ENCODE peak calls at places on chromosomes 12 and 14, in eight cellular contexts. C is heart right ventricle, B is SK-N-SH, E is testis, F is mesendoderm, D is suprapubic skin, M is SJSA1, R is hepatocyte. S is an unnamed sample.
A peak's percentile ranks its signal among the peaks of the same experiment; 100 is the strongest.

GRCh38 chr14:104399432-104400155 is 180.0 kb upstream of the C14orf180 start:
- DNase-seq in C (no peak), B (peak; percentile 84), E (no peak), F (peak; percentile 65), D (no peak), M (no peak), R (no peak), S (peak; percentile 1)

GRCh38 chr12:3456809-3457208 is 34.2 kb upstream of the PRMT8 start:
- DNase-seq in C (no peak), B (peak; percentile 30), E (no peak), F (peak; percentile 84), D (no peak), M (no peak), R (no peak), S (no peak)

GRCh38 chr12:28955491-28955890 is 193.6 kb upstream of the FAR2 start:
- DNase-seq in C (no peak), B (no peak), E (no peak), F (no peak), D (no peak), M (no peak), R (no peak), S (no peak)

GRCh38 chr12:105761075-105761474 is 377.7 kb downstream of the NUAK1 start:
- DNase-seq in C (no peak), B (no peak), E (no peak), F (no peak), D (no peak), M (no peak), R (no peak), S (peak; percentile 31)

GRCh38 chr14:99803803-99804202 is 10.6 kb downstream of the EML1 start:
- DNase-seq in C (no peak), B (no peak), E (no peak), F (no peak), D (peak; percentile 40), M (no peak), R (no peak), S (no peak)

GRCh38 chr12:27343255-27344000 is 10.8 kb downstream of the BMAL2 start:
- DNase-seq in C (no peak), B (no peak), E (no peak), F (peak; percentile 80), D (no peak), M (peak; percentile 60), R (peak; percentile 19), S (peak; percentile 9)

GRCh38 chr12:78795934-78796445 is 68.6 kb upstream of the SYT1 start:
- DNase-seq in C (no peak), B (no peak), E (no peak), F (no peak), D (no peak), M (no peak), R (no peak), S (no peak)

GRCh38 chr12:122687091-122687490 is 16.1 kb downstream of the HCAR2 start:
- DNase-seq in C (no peak), B (no peak), E (no peak), F (no peak), D (no peak), M (no peak), R (peak; percentile 74), S (peak; percentile 60)

GRCh38 chr14:25308244-25308643 is 258.3 kb upstream of the STXBP6 start:
- DNase-seq in C (no peak), B (no peak), E (peak; percentile 21), F (peak; percentile 85), D (no peak), M (no peak), R (no peak), S (peak; percentile 30)

GRCh38 chr12:102833687-102834435 is 83.2 kb downstream of the PAH start:
- DNase-seq in C (no peak), B (no peak), E (peak; percentile 32), F (peak; percentile 70), D (no peak), M (no peak), R (peak; percentile 52), S (peak; percentile 17)

GRCh38 chr12:116092162-116092561 is 185.3 kb downstream of the MED13L start:
- DNase-seq in C (no peak), B (no peak), E (no peak), F (no peak), D (no peak), M (no peak), R (no peak), S (no peak)

GRCh38 chr12:46292754-46293402 is 24.0 kb upstream of the SLC38A1 start:
- DNase-seq in C (no peak), B (no peak), E (no peak), F (no peak), D (no peak), M (no peak), R (no peak), S (no peak)

GRCh38 chr12:128797119-128798118 is 26.3 kb downstream of the SLC15A4 start:
- DNase-seq in C (no peak), B (no peak), E (peak; percentile 88), F (peak; percentile 74), D (no peak), M (peak; percentile 89), R (no peak), S (no peak)

GRCh38 chr14:72679591-72680151 is 214.2 kb downstream of the DPF3 start:
- DNase-seq in C (no peak), B (peak; percentile 58), E (no peak), F (peak; percentile 26), D (no peak), M (no peak), R (no peak), S (peak; percentile 15)

GRCh38 chr12:131096681-131097181 is 143.0 kb downstream of the ADGRD1 start:
- DNase-seq in C (no peak), B (no peak), E (no peak), F (no peak), D (peak; percentile 54), M (no peak), R (no peak), S (no peak)

GRCh38 chr12:32944195-32944594 is 47.6 kb upstream of the PKP2 start:
- DNase-seq in C (no peak), B (no peak), E (no peak), F (no peak), D (no peak), M (no peak), R (no peak), S (no peak)

GRCh38 chr14:88866305-88866704 is 41.9 kb downstream of the TTC8 start:
- DNase-seq in C (no peak), B (no peak), E (no peak), F (peak; percentile 46), D (no peak), M (no peak), R (no peak), S (no peak)

GRCh38 chr12:26126340-26127284 is 1.8 kb upstream of the BHLHE41 start:
- DNase-seq in C (peak; percentile 87), B (peak; percentile 90), E (peak; percentile 93), F (peak; percentile 84), D (peak; percentile 89), M (peak; percentile 90), R (peak; percentile 92), S (peak; percentile 82)

GRCh38 chr14:101444116-101444515 is 117.2 kb upstream of the DIO3 start:
- DNase-seq in C (no peak), B (no peak), E (no peak), F (no peak), D (no peak), M (no peak), R (no peak), S (no peak)

GRCh38 chr12:66548338-66549049 is 130.4 kb downstream of the GRIP1 start:
- DNase-seq in C (no peak), B (no peak), E (no peak), F (peak; percentile 40), D (no peak), M (no peak), R (no peak), S (no peak)

GRCh38 chr12:81757731-81758325 is 1.3 kb downstream of the PPFIA2 start:
- DNase-seq in C (no peak), B (peak; percentile 3), E (no peak), F (no peak), D (no peak), M (no peak), R (no peak), S (no peak)

GRCh38 chr12:81759215-81759991 is at the start of gene PPFIA2:
- DNase-seq in C (peak; percentile 31), B (peak; percentile 60), E (peak; percentile 49), F (peak; percentile 70), D (peak; percentile 63), M (no peak), R (peak; percentile 35), S (peak; percentile 44)

GRCh38 chr12:81758421-81759214 is 532 bp downstream of the PPFIA2 start:
- DNase-seq in C (peak; percentile 14), B (peak; percentile 75), E (peak; percentile 53), F (peak; percentile 55), D (peak; percentile 65), M (peak; percentile 41), R (peak; percentile 54), S (peak; percentile 63)
- H3K4me3 ChIP-seq in C (peak overlapping the region; percentile 61), B (peak overlapping the region; percentile 48), E (peak overlapping the region; percentile 61), F (peak overlapping the region; percentile 22), D (peak overlapping the region; percentile 51), M (peak overlapping the region; percentile 33), R (peak overlapping the region; percentile 55), S (peak overlapping the region; percentile 76)

GRCh38 chr14:64711039-64711438 is 6.8 kb downstream of the PLEKHG3 start:
- DNase-seq in C (no peak), B (no peak), E (no peak), F (no peak), D (peak; percentile 71), M (no peak), R (no peak), S (no peak)
- H3K4me1 ChIP-seq in C (peaks cover 70% of the 10 kb centered on the region), B (peaks cover 24% of the 10 kb centered on the region), E (peaks cover 38% of the 10 kb centered on the region), F (peaks cover 40% of the 10 kb centered on the region), D (peaks cover 72% of the 10 kb centered on the region), M (peaks cover 56% of the 10 kb centered on the region), R (peaks cover 37% of the 10 kb centered on the region), S (peaks cover 6% of the 10 kb centered on the region)

GRCh38 chr14:80941241-80942157 is at the start of gene CEP128:
- DNase-seq in C (peak; percentile 98), B (peak; percentile 87), E (peak; percentile 98), F (peak; percentile 99), D (peak; percentile 97), M (peak; percentile 95), R (peak; percentile 96), S (peak; percentile 97)
- H3K27ac ChIP-seq in C (peak within 1 kb of the TSS; percentile 73), B (peak within 1 kb of the TSS; percentile 63), E (peak within 1 kb of the TSS; percentile 48), F (peak within 1 kb of the TSS; percentile 7), D (peak within 1 kb of the TSS; percentile 33), M (peak within 1 kb of the TSS; percentile 36), R (peak within 1 kb of the TSS; percentile 33), S (peak within 1 kb of the TSS; percentile 44)

GRCh38 chr14:67963960-67964359 is 144.4 kb downstream of the RAD51B start:
- DNase-seq in C (no peak), B (no peak), E (no peak), F (no peak), D (no peak), M (no peak), R (no peak), S (no peak)
- H3K4me3 ChIP-seq in C (no peak overlapping the region), B (no peak overlapping the region), E (no peak overlapping the region), F (no peak overlapping the region), D (no peak overlapping the region), M (no peak overlapping the region), R (peak overlapping the region; percentile 3), S (no peak overlapping the region)